ENCODE peak calls at places on chromosome 10, in ten cellular contexts. N, Z, C, X, U, B, K, Q, V and L are unnamed samples.

GRCh38 chr10:121526801-121527221 is 71.4 kb downstream of the FGFR2 start:
- DNase-seq in Z (no peak), K (no peak), V (no peak), Q (no peak), N (no peak), U (no peak), X (no peak), B (no peak), C (no peak), L (no peak)

GRCh38 chr10:22466763-22467334 is 121.6 kb downstream of the SPAG6 start:
- DNase-seq in V (no peak), K (no peak), C (no peak), Q (no peak), X (no peak), B (no peak), N (no peak), U (no peak), Z (no peak), L (no peak)

GRCh38 chr10:131257027-131257426 is 54.5 kb downstream of the TCERG1L start:
- DNase-seq in X (no peak), C (no peak), N (no peak), K (no peak), V (no peak), Q (no peak), B (no peak), U (no peak), Z (no peak), L (no peak)

GRCh38 chr10:72563327-72563932 is 62.4 kb downstream of the MICU1 start:
- DNase-seq in K (no peak), B (peak; percentile 42), Q (no peak), X (no peak), V (no peak), N (no peak), Z (no peak), C (no peak), U (no peak), L (no peak)

GRCh38 chr10:125002423-125003145 is 60.7 kb downstream of the ZRANB1 start:
- DNase-seq in K (no peak), Q (no peak), N (no peak), B (no peak), X (no peak), U (no peak), Z (peak; percentile 50), C (no peak), V (no peak), L (no peak)

GRCh38 chr10:133237241-133238065 is at the start of gene VENTX:
- DNase-seq in V (no peak), X (no peak), Z (peak; percentile 99), K (no peak), B (no peak), N (no peak), U (no peak), Q (no peak), C (no peak), L (no peak)

GRCh38 chr10:35005868-35006267 is 84.3 kb downstream of the CUL2 start:
- DNase-seq in N (no peak), B (no peak), K (no peak), C (no peak), Z (no peak), U (no peak), X (peak; percentile 100), V (no peak), Q (peak; percentile 99), L (no peak)

GRCh38 chr10:124156524-124157225 is 63.3 kb upstream of the CHST15 start:
- DNase-seq in C (no peak), Q (no peak), B (no peak), U (no peak), V (no peak), Z (peak; percentile 76), N (peak; percentile 6), K (no peak), X (no peak), L (no peak)

GRCh38 chr10:93160829-93161228 is 87.1 kb downstream of the CYP26A1 start:
- DNase-seq in X (peak; percentile 90), C (no peak), K (no peak), Q (peak; percentile 85), B (no peak), U (no peak), V (no peak), N (no peak), Z (no peak), L (no peak)

GRCh38 chr10:124244256-124244877 is 151.0 kb upstream of the CHST15 start:
- DNase-seq in X (no peak), B (no peak), Q (no peak), V (no peak), U (no peak), C (no peak), Z (no peak), K (no peak), N (no peak), L (no peak)

GRCh38 chr10:43226441-43226840 is 40.4 kb downstream of the RASGEF1A start:
- DNase-seq in K (no peak), B (no peak), Q (no peak), Z (peak; percentile 24), C (no peak), V (peak; percentile 6), N (no peak), X (no peak), U (no peak), L (no peak)

GRCh38 chr10:63236113-63236935 is 103.2 kb downstream of the NRBF2 start:
- DNase-seq in K (no peak), Z (no peak), B (peak; percentile 35), N (peak; percentile 39), U (no peak), C (no peak), X (peak; percentile 95), Q (peak; percentile 90), V (peak; percentile 44), L (no peak)

GRCh38 chr10:114472874-114473248 is 68.6 kb upstream of the AFAP1L2 start:
- DNase-seq in V (no peak), Q (no peak), N (no peak), Z (no peak), U (no peak), C (no peak), K (no peak), X (no peak), B (no peak), L (no peak)

GRCh38 chr10:6522230-6522629 is 57.8 kb downstream of the PRKCQ start:
- DNase-seq in K (no peak), U (no peak), Z (no peak), C (no peak), N (no peak), V (no peak), Q (no peak), B (no peak), X (no peak), L (no peak)

GRCh38 chr10:98225000-98225399 is 43.0 kb downstream of the LOXL4 start:
- DNase-seq in X (no peak), N (no peak), B (no peak), V (no peak), C (no peak), Z (no peak), Q (peak; percentile 23), K (no peak), U (no peak), L (no peak)

GRCh38 chr10:71748671-71749191 is 24.6 kb downstream of the VSIR start:
- DNase-seq in N (no peak), K (no peak), V (peak; percentile 79), C (no peak), Z (peak; percentile 49), Q (no peak), X (no peak), U (peak; percentile 46), B (peak; percentile 93), L (no peak)

GRCh38 chr10:34433241-34434076 is 381.6 kb downstream of the PARD3 start:
- DNase-seq in N (no peak), Q (peak; percentile 76), X (peak; percentile 28), C (no peak), Z (no peak), K (no peak), B (no peak), V (no peak), U (no peak), L (no peak)

GRCh38 chr10:6473901-6474370 is 106.1 kb downstream of the PRKCQ start:
- DNase-seq in U (no peak), N (no peak), V (no peak), Q (peak; percentile 10), K (no peak), C (no peak), Z (no peak), X (peak; percentile 13), B (peak; percentile 67), L (no peak)

GRCh38 chr10:131694168-131694962 is 206.4 kb upstream of the PPP2R2D start:
- DNase-seq in X (no peak), V (no peak), Q (no peak), Z (peak; percentile 30), C (no peak), N (no peak), B (no peak), K (no peak), U (no peak), L (no peak)

GRCh38 chr10:132846631-132847415 is 60.9 kb upstream of the NKX6-2 start:
- DNase-seq in V (peak; percentile 12), N (no peak), U (no peak), C (no peak), Z (peak; percentile 41), K (no peak), X (no peak), B (no peak), Q (no peak), L (no peak)

GRCh38 chr10:24723788-24724380 is at the start of gene ARHGAP21:
- DNase-seq in N (peak; percentile 46), V (peak; percentile 75), U (peak; percentile 55), C (peak; percentile 25), K (no peak), X (peak; percentile 83), Z (peak; percentile 86), Q (peak; percentile 83), B (peak; percentile 50), L (peak; percentile 30)

GRCh38 chr10:19817251-19818046 is 1.2 kb downstream of the PLXDC2 start:
- DNase-seq in Z (peak; percentile 85), C (no peak), B (no peak), K (no peak), Q (no peak), X (no peak), N (no peak), U (no peak), V (peak; percentile 65), L (no peak)

GRCh38 chr10:119253433-119254174 is 46.2 kb downstream of the GRK5 start:
- DNase-seq in V (peak; percentile 40), X (peak; percentile 97), C (no peak), Z (peak; percentile 72), B (no peak), K (no peak), U (no peak), N (peak; percentile 19), Q (peak; percentile 98), L (no peak)

GRCh38 chr10:130436633-130437032 is 300.4 kb downstream of the GLRX3 start:
- DNase-seq in X (no peak), N (no peak), C (no peak), Z (no peak), B (no peak), U (no peak), K (no peak), Q (no peak), V (no peak), L (no peak)

GRCh38 chr10:79360499-79361342 is 13.5 kb downstream of the PPIF start:
- DNase-seq in B (no peak), N (no peak), V (peak; percentile 17), C (no peak), U (no peak), Z (no peak), Q (no peak), X (no peak), K (no peak), L (no peak)

GRCh38 chr10:30182191-30183075 is 123.0 kb upstream of the JCAD start:
- DNase-seq in Q (peak; percentile 94), C (no peak), V (no peak), Z (no peak), N (peak; percentile 54), K (no peak), B (no peak), U (no peak), X (peak; percentile 85), L (no peak)

GRCh38 chr10:48461623-48462481 is 143.0 kb downstream of the ARHGAP22 start:
- DNase-seq in X (no peak), C (no peak), V (peak; percentile 12), Q (no peak), N (no peak), B (no peak), Z (no peak), U (no peak), K (no peak), L (no peak)

GRCh38 chr10:96724621-96725020 is 4.3 kb upstream of the PIK3AP1 start:
- DNase-seq in V (no peak), X (no peak), B (no peak), Q (no peak), Z (no peak), C (no peak), K (no peak), U (no peak), N (no peak), L (no peak)